ENCODE peak calls at places on chromosomes 7 and 10, in five cellular contexts. U is prostate gland, R is A549, A is esophagus squamous epithelium, Z is HCT116. L is an unnamed sample.

GRCh38 chr7:35533877-35534276 is 161.1 kb downstream of the HERPUD2 start:
- DNase-seq in U (no peak), R (no peak), A (no peak), Z (no peak), L (no peak)

GRCh38 chr10:13700461-13701144 is 113.8 kb downstream of the PRPF18 start:
- DNase-seq in U (no peak), R (no peak), A (no peak), Z (no peak), L (no peak)

GRCh38 chr10:21552638-21553037 is 18.6 kb downstream of the MLLT10 start:
- DNase-seq in U (no peak), R (no peak), A (no peak), Z (no peak), L (no peak)

GRCh38 chr7:4931932-4932331 is 27.1 kb downstream of the MMD2 start:
- DNase-seq in U (no peak), R (no peak), A (no peak), Z (peak), L (no peak)

GRCh38 chr10:35451103-35452016 is 115.1 kb downstream of the CCNY start:
- DNase-seq in U (no peak), R (no peak), A (no peak), Z (no peak), L (peak)

GRCh38 chr10:47039558-47039905 is 128.3 kb downstream of the PTPN20 start:
- DNase-seq in U (no peak), R (no peak), A (no peak), Z (no peak), L (no peak)

GRCh38 chr7:105450177-105450861 is 61.6 kb upstream of the SRPK2 start:
- DNase-seq in U (no peak), R (no peak), A (no peak), Z (no peak), L (no peak)

GRCh38 chr7:55254596-55255500 is 110.3 kb upstream of the LANCL2 start:
- DNase-seq in U (peak), R (peak), A (no peak), Z (peak), L (peak)

GRCh38 chr10:14241196-14241595 is 89.5 kb downstream of the FRMD4A start:
- DNase-seq in U (no peak), R (no peak), A (no peak), Z (no peak), L (no peak)

GRCh38 chr10:43396928-43397624 is 11.9 kb downstream of the HNRNPF start:
- DNase-seq in U (peak), R (peak), A (peak), Z (peak), L (peak)
- TF ChIP-seq POLR2A in U (peak), R (peak), A (no peak), Z (no peak), L (peak)

GRCh38 chr10:70816220-70816894 is 609 bp downstream of the SGPL1 start:
- DNase-seq in U (peak), R (peak), A (no peak), Z (peak), L (peak)

GRCh38 chr10:70814126-70814525 is 1.6 kb upstream of the SGPL1 start:
- DNase-seq in U (no peak), R (no peak), A (no peak), Z (no peak), L (no peak)

GRCh38 chr10:70812814-70813213 is 2.9 kb upstream of the SGPL1 start:
- DNase-seq in U (no peak), R (no peak), A (no peak), Z (no peak), L (no peak)

GRCh38 chr10:70811881-70812280 is 3.9 kb upstream of the SGPL1 start:
- DNase-seq in U (no peak), R (no peak), A (no peak), Z (no peak), L (no peak)

DNA sequence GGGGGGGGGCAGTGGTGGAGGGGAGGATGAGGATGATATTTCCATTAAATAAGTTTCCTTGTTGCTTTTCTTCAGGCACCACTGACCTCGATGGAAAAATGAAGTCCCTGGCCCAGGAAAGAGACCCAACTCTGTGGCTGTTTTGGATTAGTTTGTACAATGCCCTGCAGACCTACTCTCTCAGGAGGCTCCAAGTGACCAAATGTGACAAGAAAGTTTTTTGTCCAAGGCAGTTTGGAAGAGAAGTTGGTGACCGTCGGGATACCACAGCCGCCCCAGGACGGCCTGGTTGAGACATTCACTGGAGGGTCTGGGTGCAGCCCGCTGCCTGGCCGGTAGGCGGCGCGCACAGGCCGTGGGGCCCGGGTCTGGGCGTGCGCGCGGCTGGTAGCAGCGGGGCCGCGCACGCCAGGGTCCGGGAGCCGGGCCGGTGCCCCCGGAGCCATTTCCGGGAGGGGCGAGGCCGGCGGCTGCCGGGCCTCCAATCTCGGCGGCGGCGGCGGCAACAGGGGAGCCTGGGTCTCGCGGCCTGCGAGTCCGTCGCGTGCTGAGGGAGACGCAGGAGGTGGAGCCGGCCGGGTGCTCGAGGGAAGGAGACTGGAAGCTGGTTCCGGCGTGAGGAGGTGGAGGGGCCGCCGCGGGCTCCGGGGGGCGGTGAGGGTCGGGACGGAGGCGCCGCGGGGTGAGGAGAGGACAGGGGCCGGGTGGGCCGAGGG is at the start of gene SGPL1:
- DNase-seq in U (peak), R (peak), A (peak), Z (peak), L (peak)
- TF ChIP-seq POLR2A in U (peak), R (peak), A (peak), Z (peak), L (no peak)

GRCh38 chr7:26202019-26202985 is 757 bp downstream of the CBX3 start:
- DNase-seq in U (no peak), R (no peak), A (no peak), Z (no peak), L (peak)
- TF ChIP-seq POLR2A in U (no peak), R (peak), A (no peak), Z (no peak), L (no peak)

GRCh38 chr7:155710530-155710929 is 66.1 kb downstream of the RBM33 start:
- DNase-seq in U (no peak), R (no peak), A (no peak), Z (no peak), L (no peak)

GRCh38 chr7:155713382-155713781 is 68.9 kb downstream of the RBM33 start:
- DNase-seq in U (no peak), R (no peak), A (no peak), Z (no peak), L (peak)

GRCh38 chr7:155709453-155709852 is 65.0 kb downstream of the RBM33 start:
- DNase-seq in U (no peak), R (no peak), A (no peak), Z (no peak), L (no peak)

GRCh38 chr7:155711081-155711480 is 66.6 kb downstream of the RBM33 start:
- DNase-seq in U (no peak), R (no peak), A (no peak), Z (no peak), L (no peak)

GRCh38 chr7:155710035-155710434 is 65.6 kb downstream of the RBM33 start:
- DNase-seq in U (no peak), R (no peak), A (no peak), Z (no peak), L (no peak)
- TF ChIP-seq POLR2A in U (no peak), R (no peak), A (no peak), Z (no peak), L (no peak)

DNA sequence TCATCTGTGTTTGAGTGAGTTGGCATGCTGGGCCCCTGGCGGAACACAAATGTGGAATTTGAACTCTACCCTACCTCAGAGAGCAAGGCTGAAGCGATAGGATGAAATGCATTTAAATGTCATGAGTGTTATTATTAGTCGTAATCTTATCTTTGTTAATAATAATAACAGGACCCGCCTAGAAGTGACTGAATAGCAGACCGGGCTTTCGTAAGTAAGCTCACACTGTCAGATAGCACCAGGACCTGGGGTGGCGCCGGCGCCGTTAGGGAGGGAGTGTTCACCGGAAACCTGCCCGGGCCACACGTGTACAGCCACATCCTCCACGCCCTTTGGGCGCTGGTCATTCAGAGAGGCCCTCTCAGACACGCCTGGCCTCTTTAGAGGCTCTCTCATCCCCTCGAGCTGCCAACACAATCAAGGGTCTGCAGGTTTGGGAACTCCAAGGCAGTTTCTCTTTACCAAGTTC is 63.6 kb downstream of the GRK5 start:
- DNase-seq in U (no peak), R (peak), A (peak), Z (peak), L (peak)
- TF ChIP-seq POLR2A in U (no peak), R (no peak), A (no peak), Z (peak), L (no peak)

DNA sequence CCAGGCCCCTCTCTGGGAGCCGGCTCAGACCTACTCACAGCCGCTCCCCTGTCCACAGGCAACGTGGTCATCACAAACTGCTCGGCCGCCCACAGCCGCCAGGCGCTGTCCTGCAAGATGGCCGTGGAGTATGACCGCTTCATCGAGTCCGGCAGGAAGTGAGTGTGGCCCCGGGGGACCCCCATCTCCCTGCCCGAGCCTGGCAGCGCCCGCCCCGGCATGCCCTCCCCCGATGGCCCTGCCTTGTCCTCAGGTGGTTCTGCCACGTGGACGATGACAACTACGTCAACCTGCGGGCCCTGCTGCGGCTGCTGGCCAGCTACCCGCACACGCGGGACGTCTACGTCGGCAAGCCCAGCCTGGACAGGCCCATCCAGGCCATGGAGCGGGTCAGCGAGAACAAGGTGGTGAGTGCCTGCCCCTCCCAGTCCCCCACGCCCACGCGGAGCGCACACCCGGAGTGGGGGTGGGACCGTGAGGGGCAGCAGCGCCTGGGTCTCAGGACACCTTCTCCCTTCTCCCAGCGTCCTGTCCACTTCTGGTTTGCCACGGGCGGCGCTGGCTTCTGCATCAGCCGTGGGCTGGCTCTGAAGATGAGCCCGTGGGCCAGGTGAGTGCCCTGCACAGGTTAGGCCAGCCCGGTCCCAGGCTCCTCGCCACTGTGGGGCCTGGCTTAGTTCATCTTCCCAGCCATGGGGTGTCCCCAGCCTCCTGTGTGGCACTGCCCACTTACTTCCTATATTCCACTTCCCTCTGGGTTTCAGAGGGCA is 5.8 kb downstream of the LFNG start:
- DNase-seq in U (no peak), R (no peak), A (no peak), Z (no peak), L (no peak)
- TF ChIP-seq POLR2A in U (no peak), R (no peak), A (no peak), Z (no peak), L (no peak)

DNA sequence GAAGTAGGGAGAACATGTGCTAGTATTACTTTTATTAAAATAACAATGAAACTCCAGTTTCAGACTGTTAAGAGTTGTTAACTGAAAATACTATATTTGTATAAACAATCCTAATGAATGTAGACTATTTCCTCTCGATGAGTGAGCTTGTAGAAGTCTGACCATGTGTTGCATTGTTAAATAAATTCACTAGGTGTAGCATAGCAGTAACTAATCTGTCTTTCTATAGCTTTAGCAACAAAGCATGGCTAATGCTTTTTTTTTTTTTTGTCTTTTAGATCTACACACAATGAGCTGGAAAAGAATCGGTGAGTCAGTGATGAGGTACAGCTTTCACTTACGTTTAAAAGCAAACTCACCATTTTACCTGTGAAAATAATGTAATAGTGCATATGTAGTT is 37.1 kb downstream of the MXI1 start:
- DNase-seq in U (no peak), R (no peak), A (no peak), Z (no peak), L (no peak)
- TF ChIP-seq POLR2A in U (no peak), R (no peak), A (no peak), Z (no peak), L (no peak)

GRCh38 chr7:3092468-3092867 is 48.8 kb upstream of the CARD11 start:
- DNase-seq in U (no peak), R (no peak), A (no peak), Z (no peak), L (no peak)
- TF ChIP-seq POLR2A in U (no peak), R (no peak), A (no peak), Z (no peak), L (no peak)

GRCh38 chr10:124177180-124177518 is 83.8 kb upstream of the CHST15 start:
- DNase-seq in U (no peak), R (no peak), A (no peak), Z (no peak), L (no peak)
- TF ChIP-seq POLR2A in U (no peak), R (no peak), A (no peak), Z (no peak), L (no peak)

GRCh38 chr10:76252733-76253132 is 821.3 kb downstream of the LRMDA start:
- DNase-seq in U (no peak), R (no peak), A (no peak), Z (no peak), L (no peak)
- TF ChIP-seq POLR2A in U (no peak), R (no peak), A (no peak), Z (no peak), L (no peak)